ENCODE peak calls at places on chromosome 6, in ten cellular contexts. F is heart left ventricle; O is astrocyte; S is ovary; J is psoas muscle; I is adrenal gland; M is fibroblast of lung; Z is HepG2; W is CD8-positive, alpha-beta memory T cell; B is pancreas. K is an unnamed sample.

GRCh38 chr6:144786825-144787224 is 501.7 kb downstream of the UTRN start:
- DNase-seq in F (no peak), O (no peak), S (no peak), J (no peak), I (no peak), M (no peak), Z (no peak), W (no peak), B (no peak), K (no peak)

GRCh38 chr6:31896493-31896855 is 1.0 kb downstream of the EHMT2 start:
- DNase-seq in F (no peak), O (no peak), S (no peak), J (no peak), I (no peak), M (no peak), Z (no peak), W (no peak), B (no peak), K (no peak)

GRCh38 chr6:91462236-91462635 is 875.4 kb upstream of the MAP3K7 start:
- DNase-seq in F (no peak), O (peak; percentile 82), S (no peak), J (no peak), I (no peak), M (peak; percentile 83), Z (no peak), W (no peak), B (no peak), K (no peak)

GRCh38 chr6:139533573-139534471 is 159.4 kb upstream of the CITED2 start:
- DNase-seq in F (no peak), O (peak; percentile 74), S (peak; percentile 29), J (no peak), I (no peak), M (peak; percentile 81), Z (no peak), W (no peak), B (no peak), K (no peak)

GRCh38 chr6:143878272-143878760 is 14.0 kb downstream of the ZC2HC1B start:
- DNase-seq in F (no peak), O (no peak), S (no peak), J (no peak), I (no peak), M (no peak), Z (peak; percentile 39), W (no peak), B (no peak), K (no peak)

GRCh38 chr6:66731310-66731709 is 1024.3 kb upstream of the EYS start:
- DNase-seq in F (no peak), O (no peak), S (no peak), J (no peak), I (no peak), M (no peak), Z (no peak), W (no peak), B (no peak), K (no peak)

GRCh38 chr6:29834564-29835436 is 7.2 kb downstream of the HLA-G start:
- DNase-seq in F (no peak), O (no peak), S (no peak), J (peak; percentile 27), I (peak; percentile 36), M (no peak), Z (no peak), W (peak; percentile 50), B (no peak), K (peak; percentile 38)

GRCh38 chr6:78867020-78867369 is 356 bp upstream of the IRAK1BP1 start:
- DNase-seq in F (no peak), O (no peak), S (no peak), J (no peak), I (no peak), M (no peak), Z (no peak), W (no peak), B (no peak), K (peak; percentile 2)

GRCh38 chr6:328184-328670 is 35.9 kb downstream of the DUSP22 start:
- DNase-seq in F (no peak), O (peak; percentile 88), S (no peak), J (peak; percentile 55), I (peak; percentile 72), M (peak; percentile 92), Z (no peak), W (no peak), B (no peak), K (no peak)

GRCh38 chr6:169794317-169795055 is 43.1 kb downstream of the ERMARD start:
- DNase-seq in F (no peak), O (no peak), S (no peak), J (no peak), I (no peak), M (no peak), Z (no peak), W (no peak), B (no peak), K (no peak)

GRCh38 chr6:148868901-148869300 is 122.1 kb downstream of the UST start:
- DNase-seq in F (no peak), O (peak; percentile 57), S (no peak), J (no peak), I (no peak), M (peak; percentile 67), Z (no peak), W (no peak), B (no peak), K (no peak)

DNA sequence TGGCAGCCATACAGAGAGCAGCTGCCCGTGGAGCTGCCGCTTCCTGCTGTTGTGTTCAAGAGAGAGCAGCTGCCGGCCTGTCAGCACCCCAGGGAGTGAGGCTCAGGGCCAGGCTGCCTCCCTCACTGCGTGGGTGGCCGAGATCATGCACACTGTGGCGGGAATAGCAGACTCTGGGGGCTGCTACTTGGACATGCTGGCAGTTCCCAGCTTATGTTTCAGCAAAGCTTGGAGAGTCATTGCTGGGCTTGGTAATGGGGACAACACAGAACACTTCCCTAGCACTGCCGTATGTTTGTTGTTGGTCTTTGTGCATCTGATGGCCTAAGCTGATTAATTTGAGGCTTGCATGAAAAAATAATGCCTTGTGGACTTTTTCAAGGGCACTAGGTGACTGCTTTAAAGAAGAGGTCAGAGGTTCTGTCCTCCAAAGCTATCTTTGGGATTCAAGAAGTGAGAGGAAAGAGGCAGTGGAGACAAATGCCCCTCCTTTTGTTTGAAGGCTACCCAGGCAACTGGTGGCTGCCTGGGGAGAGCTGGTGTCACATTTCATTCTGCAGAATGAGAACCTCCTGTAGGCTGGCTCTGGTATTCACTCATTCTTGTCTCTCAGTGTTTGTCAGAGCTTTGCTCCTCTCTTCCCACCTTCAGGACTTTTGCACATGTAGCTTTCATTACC is 18.8 kb downstream of the MRAP2 start:
- DNase-seq in F (peak; percentile 69), O (peak; percentile 50), S (peak; percentile 61), J (peak; percentile 69), I (peak; percentile 24), M (peak; percentile 67), Z (peak; percentile 35), W (no peak), B (peak; percentile 51), K (no peak)
- H3K27ac ChIP-seq in F (no peak overlapping the region), O (no peak overlapping the region), S (peak overlapping the region; percentile 14), J (no peak overlapping the region), I (peak overlapping the region; percentile 59), M (no peak overlapping the region), Z (no peak overlapping the region), W (peak overlapping the region; percentile 19), B (no peak overlapping the region), K (no peak overlapping the region)

GRCh38 chr6:89410231-89411018 is 1.6 kb downstream of the RRAGD start:
- DNase-seq in F (no peak), O (no peak), S (no peak), J (no peak), I (no peak), M (no peak), Z (no peak), W (no peak), B (no peak), K (no peak)
- H3K4me1 ChIP-seq in F (peaks cover 36% of the 10 kb centered on the region), O (peaks cover 16% of the 10 kb centered on the region), S (peaks cover 2% of the 10 kb centered on the region), J (peaks cover 45% of the 10 kb centered on the region), I (peaks cover 20% of the 10 kb centered on the region), M (no peaks in the 10 kb centered on the region), Z (peaks cover 25% of the 10 kb centered on the region), W (peaks cover 20% of the 10 kb centered on the region), B (peaks cover 5% of the 10 kb centered on the region), K (peaks cover 22% of the 10 kb centered on the region)

DNA sequence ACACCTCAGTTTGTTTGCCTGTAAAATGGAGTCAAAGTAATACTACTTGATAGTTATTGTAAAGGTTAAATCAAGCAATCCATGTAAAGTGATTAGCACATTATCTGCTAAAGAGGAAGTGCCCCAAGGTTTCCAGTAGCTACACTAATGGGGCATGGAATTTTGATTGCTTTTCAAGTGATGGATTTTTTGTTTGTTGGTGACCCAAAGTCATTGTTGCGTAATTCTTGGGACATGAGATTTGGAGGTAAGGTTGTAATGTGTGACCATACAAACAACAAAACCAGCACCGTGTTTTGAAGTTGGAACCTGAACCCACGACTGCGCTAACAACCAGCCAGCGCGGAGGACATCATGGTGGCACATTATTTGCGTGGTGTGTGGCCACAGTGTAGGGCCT is 17.2 kb downstream of the SYCP2L start:
- DNase-seq in F (no peak), O (no peak), S (no peak), J (no peak), I (no peak), M (no peak), Z (no peak), W (no peak), B (no peak), K (no peak)
- H3K27ac ChIP-seq in F (no peak overlapping the region), O (no peak overlapping the region), S (no peak overlapping the region), J (no peak overlapping the region), I (no peak overlapping the region), M (no peak overlapping the region), Z (no peak overlapping the region), W (no peak overlapping the region), B (no peak overlapping the region), K (no peak overlapping the region)

DNA sequence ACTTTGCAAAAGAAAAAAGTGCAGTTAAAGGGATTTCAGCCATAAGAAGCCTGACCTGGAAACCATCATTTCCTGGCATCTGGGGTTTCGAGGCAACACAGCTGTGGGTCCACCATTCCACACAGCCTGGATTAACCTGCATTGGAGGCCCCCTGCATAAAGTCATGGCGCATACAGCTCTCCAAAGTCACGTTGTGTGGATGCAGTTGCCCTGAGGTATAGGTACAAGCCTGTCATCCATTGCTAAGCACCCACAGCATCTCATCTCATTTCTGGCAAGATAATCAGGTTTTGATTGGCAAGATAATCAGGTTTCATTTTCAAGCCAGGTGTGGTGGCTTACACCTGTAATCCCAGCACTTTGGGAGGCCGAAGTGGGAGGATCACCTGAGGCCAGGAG is 54.5 kb upstream of the TAGAP start:
- DNase-seq in F (no peak), O (no peak), S (no peak), J (no peak), I (no peak), M (no peak), Z (no peak), W (no peak), B (no peak), K (no peak)
- H3K4me1 ChIP-seq in F (peaks cover 27% of the 10 kb centered on the region), O (no peaks in the 10 kb centered on the region), S (no peaks in the 10 kb centered on the region), J (no peaks in the 10 kb centered on the region), I (peaks cover 3% of the 10 kb centered on the region), M (no peaks in the 10 kb centered on the region), Z (peaks cover 8% of the 10 kb centered on the region), W (peaks cover 55% of the 10 kb centered on the region), B (no peaks in the 10 kb centered on the region), K (peaks cover 38% of the 10 kb centered on the region)

DNA sequence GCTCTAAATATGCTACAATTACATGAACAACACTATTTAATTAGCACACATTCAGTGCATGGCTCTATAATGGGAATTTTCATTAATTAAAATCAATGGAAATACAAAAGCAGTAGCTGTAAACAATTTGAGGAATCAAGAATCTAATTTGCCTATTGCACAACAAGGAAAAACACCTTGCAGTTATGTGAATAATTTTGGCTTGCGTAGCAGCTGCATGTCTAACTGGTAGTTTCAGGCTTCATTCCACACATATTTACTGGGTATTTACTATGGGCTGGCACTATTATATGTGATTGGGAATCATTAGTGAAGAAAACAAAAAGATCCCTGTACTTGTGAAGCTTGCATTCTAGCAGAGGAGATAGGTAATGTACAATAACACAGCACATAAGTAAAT is 26.4 kb downstream of the KIF6 start:
- DNase-seq in F (no peak), O (no peak), S (no peak), J (no peak), I (no peak), M (no peak), Z (no peak), W (no peak), B (no peak), K (no peak)
- H3K27ac ChIP-seq in F (no peak overlapping the region), O (no peak overlapping the region), S (no peak overlapping the region), J (no peak overlapping the region), I (no peak overlapping the region), M (no peak overlapping the region), Z (no peak overlapping the region), W (no peak overlapping the region), B (no peak overlapping the region), K (no peak overlapping the region)

K was measured in CD4-positive, CD25-positive, alpha-beta regulatory T cell.